ENCODE peak calls at places on chromosomes 1 and 21, in eight cellular contexts. One of them, this sample, is unnamed. For H3K27me3, the result is how much of the 10 kb centered on the place peaks cover.

GRCh38 chr1:43073490-43074230 is 98.4 kb downstream of the EBNA1BP2 start:
- DNase-seq in adrenal gland: peak
- DNase-seq in neuronal stem cell: peak
- DNase-seq in GM06990: no peak
- DNase-seq in ascending aorta: no peak
- DNase-seq in endothelial cell of umbilical vein: peak
- DNase-seq in colonic mucosa: peak
- DNase-seq in left ventricle myocardium inferior: peak
- DNase-seq in this sample: no peak

GRCh38 chr1:164772635-164773034 is 213.7 kb downstream of the PBX1 start:
- DNase-seq in adrenal gland: peak
- DNase-seq in neuronal stem cell: no peak
- DNase-seq in GM06990: no peak
- DNase-seq in ascending aorta: peak
- DNase-seq in endothelial cell of umbilical vein: no peak
- DNase-seq in colonic mucosa: peak
- DNase-seq in left ventricle myocardium inferior: peak
- DNase-seq in this sample: peak

GRCh38 chr1:67687198-67687545 is 2.2 kb downstream of the GADD45A start:
- DNase-seq in adrenal gland: no peak
- DNase-seq in neuronal stem cell: no peak
- DNase-seq in GM06990: no peak
- DNase-seq in ascending aorta: no peak
- DNase-seq in endothelial cell of umbilical vein: no peak
- DNase-seq in colonic mucosa: no peak
- DNase-seq in left ventricle myocardium inferior: no peak
- DNase-seq in this sample: no peak

GRCh38 chr1:221718391-221719277 is 23.3 kb downstream of the DUSP10 start:
- DNase-seq in adrenal gland: no peak
- DNase-seq in neuronal stem cell: no peak
- DNase-seq in GM06990: no peak
- DNase-seq in ascending aorta: no peak
- DNase-seq in endothelial cell of umbilical vein: peak
- DNase-seq in colonic mucosa: no peak
- DNase-seq in left ventricle myocardium inferior: no peak
- DNase-seq in this sample: no peak

GRCh38 chr1:62392951-62393350 is 43.9 kb upstream of the USP1 start:
- DNase-seq in adrenal gland: no peak
- DNase-seq in neuronal stem cell: no peak
- DNase-seq in GM06990: no peak
- DNase-seq in ascending aorta: no peak
- DNase-seq in endothelial cell of umbilical vein: no peak
- DNase-seq in colonic mucosa: no peak
- DNase-seq in left ventricle myocardium inferior: no peak
- DNase-seq in this sample: no peak

GRCh38 chr1:56255516-56256181 is 323.7 kb downstream of the PLPP3 start:
- DNase-seq in adrenal gland: peak
- DNase-seq in neuronal stem cell: no peak
- DNase-seq in GM06990: no peak
- DNase-seq in ascending aorta: peak
- DNase-seq in endothelial cell of umbilical vein: no peak
- DNase-seq in colonic mucosa: peak
- DNase-seq in left ventricle myocardium inferior: peak
- DNase-seq in this sample: peak

GRCh38 chr1:23742670-23743286 is 493 bp upstream of the ELOA start:
- DNase-seq in adrenal gland: peak
- DNase-seq in neuronal stem cell: no peak
- DNase-seq in GM06990: no peak
- DNase-seq in ascending aorta: no peak
- DNase-seq in endothelial cell of umbilical vein: peak
- DNase-seq in colonic mucosa: peak
- DNase-seq in left ventricle myocardium inferior: no peak
- DNase-seq in this sample: no peak

GRCh38 chr21:33732038-33732437 is 89.7 kb downstream of the ITSN1 start:
- DNase-seq in adrenal gland: no peak
- DNase-seq in neuronal stem cell: no peak
- DNase-seq in GM06990: no peak
- DNase-seq in ascending aorta: no peak
- DNase-seq in endothelial cell of umbilical vein: no peak
- DNase-seq in colonic mucosa: no peak
- DNase-seq in left ventricle myocardium inferior: no peak
- DNase-seq in this sample: no peak

GRCh38 chr1:155092131-155092530 is 13.5 kb downstream of the EFNA3 start:
- DNase-seq in adrenal gland: no peak
- DNase-seq in neuronal stem cell: no peak
- DNase-seq in GM06990: no peak
- DNase-seq in ascending aorta: no peak
- DNase-seq in endothelial cell of umbilical vein: no peak
- DNase-seq in colonic mucosa: no peak
- DNase-seq in left ventricle myocardium inferior: no peak
- DNase-seq in this sample: no peak

GRCh38 chr1:162538815-162539431 is 22.6 kb upstream of the UAP1 start:
- DNase-seq in adrenal gland: no peak
- DNase-seq in neuronal stem cell: no peak
- DNase-seq in GM06990: no peak
- DNase-seq in ascending aorta: no peak
- DNase-seq in endothelial cell of umbilical vein: peak
- DNase-seq in colonic mucosa: no peak
- DNase-seq in left ventricle myocardium inferior: no peak
- DNase-seq in this sample: no peak

GRCh38 chr1:165632491-165632890 is 1.5 kb downstream of the MGST3 start:
- DNase-seq in adrenal gland: no peak
- DNase-seq in neuronal stem cell: no peak
- DNase-seq in GM06990: no peak
- DNase-seq in ascending aorta: no peak
- DNase-seq in endothelial cell of umbilical vein: no peak
- DNase-seq in colonic mucosa: no peak
- DNase-seq in left ventricle myocardium inferior: no peak
- DNase-seq in this sample: no peak

GRCh38 chr1:31643976-31644559 is 608 bp downstream of the PEF1 start:
- DNase-seq in adrenal gland: no peak
- DNase-seq in neuronal stem cell: no peak
- DNase-seq in GM06990: no peak
- DNase-seq in ascending aorta: no peak
- DNase-seq in endothelial cell of umbilical vein: no peak
- DNase-seq in colonic mucosa: no peak
- DNase-seq in left ventricle myocardium inferior: no peak
- DNase-seq in this sample: no peak

GRCh38 chr21:42242611-42243010 is 23.7 kb downstream of the ABCG1 start:
- DNase-seq in adrenal gland: no peak
- DNase-seq in neuronal stem cell: no peak
- DNase-seq in GM06990: peak
- DNase-seq in ascending aorta: no peak
- DNase-seq in endothelial cell of umbilical vein: no peak
- DNase-seq in colonic mucosa: no peak
- DNase-seq in left ventricle myocardium inferior: no peak
- DNase-seq in this sample: no peak

GRCh38 chr21:36696640-36697472 is 2.1 kb upstream of the SIM2 start:
- DNase-seq in adrenal gland: no peak
- DNase-seq in neuronal stem cell: no peak
- DNase-seq in GM06990: no peak
- DNase-seq in ascending aorta: no peak
- DNase-seq in endothelial cell of umbilical vein: no peak
- DNase-seq in colonic mucosa: no peak
- DNase-seq in left ventricle myocardium inferior: no peak
- DNase-seq in this sample: peak

GRCh38 chr1:162003825-162004205 is 19.9 kb downstream of the OLFML2B start:
- DNase-seq in adrenal gland: peak
- DNase-seq in neuronal stem cell: no peak
- DNase-seq in GM06990: no peak
- DNase-seq in ascending aorta: no peak
- DNase-seq in endothelial cell of umbilical vein: peak
- DNase-seq in colonic mucosa: no peak
- DNase-seq in left ventricle myocardium inferior: no peak
- DNase-seq in this sample: no peak

GRCh38 chr1:184889902-184890301 is 84.4 kb downstream of the NIBAN1 start:
- DNase-seq in adrenal gland: peak
- DNase-seq in neuronal stem cell: no peak
- DNase-seq in GM06990: no peak
- DNase-seq in ascending aorta: no peak
- DNase-seq in endothelial cell of umbilical vein: no peak
- DNase-seq in colonic mucosa: no peak
- DNase-seq in left ventricle myocardium inferior: no peak
- DNase-seq in this sample: no peak

GRCh38 chr1:22048351-22049192 is 3.9 kb upstream of the CDC42 start:
- DNase-seq in adrenal gland: peak
- DNase-seq in neuronal stem cell: no peak
- DNase-seq in GM06990: no peak
- DNase-seq in ascending aorta: no peak
- DNase-seq in endothelial cell of umbilical vein: no peak
- DNase-seq in colonic mucosa: no peak
- DNase-seq in left ventricle myocardium inferior: no peak
- DNase-seq in this sample: no peak

GRCh38 chr1:39704757-39705156 is 13.5 kb upstream of the HPCAL4 start:
- DNase-seq in adrenal gland: no peak
- DNase-seq in neuronal stem cell: no peak
- DNase-seq in GM06990: no peak
- DNase-seq in ascending aorta: no peak
- DNase-seq in endothelial cell of umbilical vein: no peak
- DNase-seq in colonic mucosa: no peak
- DNase-seq in left ventricle myocardium inferior: no peak
- DNase-seq in this sample: no peak
- H3K27me3 ChIP-seq in adrenal gland: under half
- H3K27me3 ChIP-seq in neuronal stem cell: under half
- H3K27me3 ChIP-seq in GM06990: under half
- H3K27me3 ChIP-seq in ascending aorta: under half
- H3K27me3 ChIP-seq in endothelial cell of umbilical vein: under half
- H3K27me3 ChIP-seq in colonic mucosa: under half
- H3K27me3 ChIP-seq in left ventricle myocardium inferior: under half
- H3K27me3 ChIP-seq in this sample: under half

DNA sequence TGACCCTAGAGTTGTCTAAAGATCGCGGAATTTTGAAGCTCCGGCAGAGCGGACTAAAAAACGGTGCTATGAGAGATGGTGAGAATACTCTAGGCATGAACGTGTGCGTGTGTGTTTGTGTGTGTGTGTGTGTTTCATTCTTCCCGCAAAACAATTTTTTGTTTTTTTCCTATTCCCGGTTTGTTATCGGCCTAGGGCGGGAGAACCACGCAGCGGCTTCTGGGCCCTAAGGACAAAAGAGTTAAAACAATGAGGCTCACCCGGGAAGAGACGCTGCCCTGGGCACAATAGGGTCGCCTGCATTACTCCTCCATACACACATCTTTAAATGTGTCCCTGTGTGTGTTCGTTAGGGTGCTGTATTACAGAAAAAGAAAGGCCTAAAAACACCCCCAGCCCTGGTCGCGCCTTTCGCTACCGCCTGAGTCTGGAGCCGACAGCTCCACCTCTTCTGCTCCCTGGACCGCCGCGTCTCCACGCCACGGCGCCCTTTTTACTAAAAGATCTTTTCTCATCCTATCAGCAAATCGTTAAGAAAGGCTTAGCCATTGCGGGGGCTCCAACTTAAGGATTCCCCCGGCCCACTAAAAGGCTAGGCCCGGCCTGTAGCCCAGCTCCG is 3.0 kb downstream of the TBX15 start:
- DNase-seq in adrenal gland: no peak
- DNase-seq in neuronal stem cell: no peak
- DNase-seq in GM06990: no peak
- DNase-seq in ascending aorta: no peak
- DNase-seq in endothelial cell of umbilical vein: no peak
- DNase-seq in colonic mucosa: no peak
- DNase-seq in left ventricle myocardium inferior: no peak
- DNase-seq in this sample: no peak
- H3K27me3 ChIP-seq in adrenal gland: half or more
- H3K27me3 ChIP-seq in neuronal stem cell: half or more
- H3K27me3 ChIP-seq in GM06990: under half
- H3K27me3 ChIP-seq in ascending aorta: under half
- H3K27me3 ChIP-seq in endothelial cell of umbilical vein: half or more
- H3K27me3 ChIP-seq in colonic mucosa: half or more
- H3K27me3 ChIP-seq in left ventricle myocardium inferior: half or more
- H3K27me3 ChIP-seq in this sample: half or more

DNA sequence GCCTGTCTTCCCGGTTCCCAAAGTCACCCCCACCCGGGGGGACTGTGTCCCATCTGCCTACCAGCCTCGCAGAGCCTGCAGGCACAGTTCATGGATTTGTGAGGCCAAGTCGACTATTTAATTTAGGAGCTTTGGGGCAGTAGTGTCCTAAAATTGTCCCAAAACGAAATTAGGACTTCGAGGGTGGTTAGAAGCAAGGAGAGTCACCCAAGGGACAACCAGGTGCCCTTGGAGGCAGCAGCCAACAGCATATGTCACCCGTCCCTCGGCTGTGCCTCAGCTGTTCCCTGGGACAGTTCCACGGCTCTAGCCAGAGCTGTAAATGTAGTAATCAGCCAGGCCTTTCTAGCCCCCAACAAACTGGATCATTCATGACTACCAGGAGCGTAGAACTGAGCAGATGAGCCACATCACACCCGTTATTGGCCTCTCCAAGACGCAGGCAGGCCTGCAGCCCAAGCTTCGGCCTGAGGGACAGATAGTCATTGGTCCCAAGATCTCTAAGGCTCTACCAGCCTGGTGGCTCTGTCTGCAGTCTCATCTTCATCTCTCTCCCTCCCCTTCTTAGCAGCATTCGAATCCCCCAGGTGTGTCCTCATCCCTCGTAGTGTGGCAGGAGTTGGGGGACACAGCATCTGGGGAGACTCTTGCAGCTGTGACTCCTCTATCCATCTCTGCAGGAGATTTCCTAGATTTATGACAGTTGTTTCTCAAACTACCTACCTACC is 2.9 kb downstream of the PAX7 start:
- DNase-seq in adrenal gland: no peak
- DNase-seq in neuronal stem cell: no peak
- DNase-seq in GM06990: no peak
- DNase-seq in ascending aorta: no peak
- DNase-seq in endothelial cell of umbilical vein: no peak
- DNase-seq in colonic mucosa: no peak
- DNase-seq in left ventricle myocardium inferior: no peak
- DNase-seq in this sample: no peak
- H3K27me3 ChIP-seq in adrenal gland: half or more
- H3K27me3 ChIP-seq in neuronal stem cell: half or more
- H3K27me3 ChIP-seq in GM06990: under half
- H3K27me3 ChIP-seq in ascending aorta: under half
- H3K27me3 ChIP-seq in endothelial cell of umbilical vein: half or more
- H3K27me3 ChIP-seq in colonic mucosa: half or more
- H3K27me3 ChIP-seq in left ventricle myocardium inferior: half or more
- H3K27me3 ChIP-seq in this sample: half or more

DNA sequence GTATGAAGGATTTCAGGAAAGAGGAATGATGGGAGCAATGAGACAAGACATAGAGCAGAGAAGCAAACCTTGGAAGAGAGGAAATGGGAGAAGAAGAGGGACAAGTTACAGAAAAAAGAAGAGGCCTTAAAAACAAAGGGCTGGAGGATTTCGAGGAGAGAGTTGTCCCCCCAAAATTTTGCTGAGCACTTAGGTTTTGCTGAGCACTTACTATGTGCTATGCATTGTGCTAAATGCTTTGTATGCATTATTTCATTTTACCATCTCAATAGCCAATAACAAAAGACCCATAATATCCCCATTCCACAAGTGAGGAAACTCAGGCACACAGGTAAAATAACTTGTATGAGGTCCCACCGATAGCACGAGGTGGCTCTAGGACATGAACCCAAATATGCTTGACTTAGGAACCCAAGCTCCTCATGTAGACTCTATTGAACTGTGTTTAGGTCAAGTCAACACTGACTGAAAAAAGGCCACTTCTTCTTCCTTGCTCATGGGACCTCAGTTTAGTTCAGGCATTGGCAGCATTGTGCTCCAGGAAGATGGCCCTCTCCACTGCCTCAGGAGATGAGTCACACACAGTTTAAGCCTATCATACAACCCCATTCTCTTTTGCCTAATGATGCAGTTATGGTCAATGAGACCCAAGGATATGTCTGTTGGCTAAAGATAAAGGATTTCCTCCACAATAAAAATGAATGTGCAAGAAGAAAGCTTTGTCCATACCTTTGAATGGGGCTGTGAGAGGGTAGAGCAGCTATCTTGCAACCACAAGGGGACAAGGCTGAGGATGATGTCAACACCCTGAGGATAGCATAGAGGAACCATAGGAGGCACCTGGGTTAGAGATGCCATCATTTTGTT is 2.7 kb upstream of the TRIM63 start:
- DNase-seq in adrenal gland: no peak
- DNase-seq in neuronal stem cell: no peak
- DNase-seq in GM06990: no peak
- DNase-seq in ascending aorta: no peak
- DNase-seq in endothelial cell of umbilical vein: no peak
- DNase-seq in colonic mucosa: no peak
- DNase-seq in left ventricle myocardium inferior: no peak
- DNase-seq in this sample: no peak
- H3K27me3 ChIP-seq in adrenal gland: under half
- H3K27me3 ChIP-seq in neuronal stem cell: under half
- H3K27me3 ChIP-seq in GM06990: under half
- H3K27me3 ChIP-seq in ascending aorta: under half
- H3K27me3 ChIP-seq in endothelial cell of umbilical vein: under half
- H3K27me3 ChIP-seq in colonic mucosa: under half
- H3K27me3 ChIP-seq in left ventricle myocardium inferior: under half
- H3K27me3 ChIP-seq in this sample: half or more